ENCODE peak calls at places on chromosomes 12 and 14, in nine cellular contexts. C is astrocyte, L is GM23248, R is GM23338, Z is hepatocyte, U is IMR-90, G is HCT116, W is Karpas-422, N is mesenchymal stem cell. F is an unnamed sample.
A peak's percentile ranks its signal among the peaks of the same experiment; 100 is the strongest.

GRCh38 chr14:26622611-26623010 is 24.8 kb upstream of the NOVA1 start:
- DNase-seq in C (no peak), L (no peak), R (no peak), Z (no peak), U (no peak), G (no peak), W (no peak), N (no peak), F (no peak)

GRCh38 chr12:109098142-109098652 is 800 bp downstream of the UNG start:
- DNase-seq in C (peak; percentile 50), L (peak; percentile 84), R (no peak), Z (peak; percentile 84), U (peak; percentile 60), G (no peak), W (peak; percentile 71), N (peak; percentile 81), F (no peak)

GRCh38 chr12:75738486-75738885 is 227.1 kb upstream of the KRR1 start:
- DNase-seq in C (peak; percentile 75), L (peak; percentile 51), R (no peak), Z (no peak), U (peak; percentile 42), G (no peak), W (peak; percentile 51), N (peak; percentile 62), F (no peak)

GRCh38 chr12:56160160-56160763 is 2.1 kb downstream of the MYL6 start:
- DNase-seq in C (no peak), L (peak; percentile 71), R (peak; percentile 59), Z (no peak), U (peak; percentile 35), G (no peak), W (no peak), N (peak; percentile 43), F (no peak)

GRCh38 chr12:130128764-130129735 is 33.2 kb upstream of the FZD10 start:
- DNase-seq in C (no peak), L (no peak), R (no peak), Z (no peak), U (no peak), G (no peak), W (no peak), N (no peak), F (no peak)

GRCh38 chr14:104636131-104636530 is 31.6 kb upstream of the TMEM179 start:
- DNase-seq in C (no peak), L (no peak), R (no peak), Z (no peak), U (no peak), G (no peak), W (no peak), N (no peak), F (no peak)

GRCh38 chr14:98119739-98120138 is 1152.3 kb downstream of the BCL11B start:
- DNase-seq in C (no peak), L (no peak), R (no peak), Z (no peak), U (no peak), G (no peak), W (no peak), N (no peak), F (no peak)

GRCh38 chr12:55652352-55652751 is 15.7 kb downstream of the OR10P1 start:
- DNase-seq in C (no peak), L (no peak), R (no peak), Z (no peak), U (no peak), G (no peak), W (no peak), N (no peak), F (no peak)

DNA sequence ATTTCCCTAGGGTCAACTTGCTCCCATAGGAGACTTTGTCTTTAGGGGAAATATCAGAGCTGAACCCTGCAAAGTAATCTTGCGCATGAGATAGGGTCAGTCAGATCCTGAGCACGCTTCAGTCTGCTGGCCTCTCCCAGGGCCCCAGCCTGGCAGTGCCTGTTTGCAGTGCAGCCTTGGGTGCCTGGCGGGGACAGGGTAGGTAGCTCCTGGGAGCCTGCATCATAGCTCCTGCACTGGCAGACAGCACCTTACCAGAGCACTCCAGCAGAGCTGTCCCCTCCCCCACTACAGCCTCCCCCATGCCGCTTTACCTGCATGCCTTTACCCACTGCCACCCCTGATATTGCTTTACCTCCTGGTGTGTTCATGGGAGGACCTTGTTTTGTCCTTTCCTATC is 237.3 kb downstream of the CCDC59 start:
- DNase-seq in C (no peak), L (no peak), R (no peak), Z (no peak), U (no peak), G (no peak), W (no peak), N (no peak), F (no peak)
- H2AFZ ChIP-seq in C (no peak overlapping the region), L (no peak overlapping the region), R (no peak overlapping the region), Z (no peak overlapping the region), U (no peak overlapping the region), G (no peak overlapping the region), W (no peak overlapping the region), N (no peak overlapping the region), F (no peak overlapping the region)

DNA sequence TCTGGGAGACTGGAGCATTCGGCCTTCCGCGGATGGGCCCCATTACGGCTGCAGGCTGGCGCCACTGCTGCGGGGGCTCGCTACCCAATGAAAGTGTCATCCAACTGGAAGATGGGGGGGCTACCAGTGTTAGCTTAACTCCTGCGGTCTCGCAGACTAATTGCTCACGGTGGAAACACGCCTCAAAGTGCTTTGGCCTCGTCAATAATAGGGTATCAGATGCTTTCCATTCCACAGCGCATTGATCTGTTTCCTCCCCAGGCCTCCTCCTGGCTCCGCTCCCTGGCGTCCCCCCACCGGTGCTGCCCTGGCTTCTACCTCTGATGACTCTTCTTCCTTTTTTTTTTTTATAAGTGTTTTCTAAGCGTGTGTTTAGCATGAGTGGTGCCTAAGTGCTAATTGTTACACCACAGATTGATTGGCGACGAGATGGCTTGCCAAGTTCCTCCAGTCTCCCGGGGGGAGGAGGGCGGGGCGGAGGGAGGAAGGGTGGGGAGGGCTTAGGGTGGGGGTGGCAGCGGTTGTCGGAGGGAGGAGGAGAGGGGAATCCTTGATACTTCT is 678.2 kb downstream of the MED13L start:
- DNase-seq in C (peak; percentile 62), L (peak; percentile 44), R (peak; percentile 47), Z (no peak), U (no peak), G (no peak), W (no peak), N (peak; percentile 1), F (peak; percentile 50)
- H2AFZ ChIP-seq in C (peak overlapping the region; percentile 80), L (peak overlapping the region; percentile 75), R (peak overlapping the region; percentile 78), Z (no peak overlapping the region), U (peak overlapping the region; percentile 58), G (no peak overlapping the region), W (no peak overlapping the region), N (no peak overlapping the region), F (no peak overlapping the region)

DNA sequence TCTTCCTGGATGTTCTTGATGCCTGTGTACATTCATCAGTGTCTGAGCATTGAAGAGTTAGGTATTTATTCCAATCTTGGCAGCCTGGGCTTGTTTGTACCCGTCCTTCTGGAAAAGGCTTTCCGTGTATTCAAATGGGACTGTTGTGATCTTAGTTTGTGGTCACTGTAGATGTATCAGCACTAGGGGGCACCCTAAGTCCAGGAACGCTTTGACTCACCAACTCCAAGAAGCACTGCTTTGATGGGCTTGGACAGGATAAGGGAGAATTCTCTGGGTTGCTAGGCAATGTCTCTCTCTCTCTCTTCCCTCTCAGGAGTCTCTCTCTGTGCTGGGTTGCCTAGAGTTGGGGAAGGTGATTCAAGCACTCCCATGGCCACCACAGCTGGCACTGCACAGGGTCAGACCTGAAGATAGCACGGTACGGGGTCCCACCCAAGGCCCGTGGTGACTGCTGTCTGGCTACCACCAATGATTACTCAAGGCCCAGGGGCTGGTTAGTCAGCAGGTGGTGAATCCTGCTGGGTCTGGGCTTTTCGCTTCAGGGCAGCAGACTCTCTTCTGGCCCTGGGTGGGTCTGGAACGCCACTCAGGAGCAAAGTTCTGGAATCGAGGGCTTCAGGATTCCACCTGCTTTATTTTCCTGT is 211.1 kb upstream of the RGS6 start:
- DNase-seq in C (peak; percentile 71), L (peak; percentile 87), R (peak; percentile 84), Z (peak; percentile 63), U (peak; percentile 85), G (peak; percentile 57), W (peak; percentile 83), N (peak; percentile 78), F (peak; percentile 78)
- H2AFZ ChIP-seq in C (no peak overlapping the region), L (no peak overlapping the region), R (no peak overlapping the region), Z (no peak overlapping the region), U (no peak overlapping the region), G (no peak overlapping the region), W (no peak overlapping the region), N (no peak overlapping the region), F (no peak overlapping the region)

DNA sequence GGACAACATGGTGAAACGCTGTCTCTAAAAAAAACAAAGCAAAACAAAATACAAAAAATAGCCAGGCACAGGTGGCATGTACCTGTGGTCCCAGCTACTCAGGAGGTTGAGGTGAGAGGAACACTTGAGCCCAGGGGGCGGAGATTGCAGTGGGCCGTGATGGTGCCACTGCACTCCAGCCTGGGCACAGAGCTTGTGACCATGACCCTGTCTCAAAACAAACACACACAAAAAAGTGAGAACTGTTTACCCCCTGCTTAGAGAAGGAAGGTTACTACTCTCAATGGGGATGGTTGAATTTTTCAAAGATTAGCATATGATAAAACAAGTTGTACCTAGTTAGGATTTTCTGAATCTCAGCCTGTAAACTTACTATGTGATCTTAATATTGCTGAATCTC is 68.0 kb downstream of the ZFP36L1 start:
- DNase-seq in C (no peak), L (no peak), R (no peak), Z (no peak), U (no peak), G (no peak), W (no peak), N (no peak), F (no peak)
- H2AFZ ChIP-seq in C (no peak overlapping the region), L (no peak overlapping the region), R (no peak overlapping the region), Z (no peak overlapping the region), U (no peak overlapping the region), G (no peak overlapping the region), W (no peak overlapping the region), N (no peak overlapping the region), F (no peak overlapping the region)

DNA sequence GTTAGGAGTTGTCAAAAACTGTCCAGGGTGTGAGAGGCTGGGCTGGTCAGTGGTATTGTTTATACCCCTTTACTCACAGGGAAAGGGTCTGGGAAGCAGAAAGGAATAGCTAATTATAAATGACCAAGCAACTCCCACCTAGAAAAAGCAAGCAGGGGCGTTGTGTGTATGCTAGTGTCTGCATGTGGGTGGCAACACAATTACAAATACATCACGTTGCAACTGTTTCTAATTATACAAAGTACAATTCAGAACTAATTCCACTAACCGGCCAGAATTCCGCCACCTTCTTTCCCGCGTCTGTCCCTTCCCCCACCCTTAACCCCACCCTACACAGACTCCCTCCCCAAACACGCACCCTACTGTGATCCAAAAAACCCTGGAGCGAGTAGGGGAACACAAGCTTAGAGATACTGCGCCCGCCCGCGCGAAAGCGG is 2.2 kb downstream of the DPF3 start:
- DNase-seq in C (no peak), L (no peak), R (no peak), Z (no peak), U (no peak), G (no peak), W (no peak), N (no peak), F (no peak)
- H2AFZ ChIP-seq in C (peak overlapping the region; percentile 75), L (peak overlapping the region; percentile 81), R (no peak overlapping the region), Z (peak overlapping the region; percentile 59), U (peak overlapping the region; percentile 84), G (no peak overlapping the region), W (no peak overlapping the region), N (no peak overlapping the region), F (peak overlapping the region; percentile 31)

GRCh38 chr14:50057331-50057730 is 59.0 kb downstream of the VCPKMT start:
- DNase-seq in C (no peak), L (no peak), R (no peak), Z (no peak), U (no peak), G (no peak), W (no peak), N (no peak), F (no peak)
- H2AFZ ChIP-seq in C (no peak overlapping the region), L (no peak overlapping the region), R (peak overlapping the region; percentile 7), Z (no peak overlapping the region), U (no peak overlapping the region), G (no peak overlapping the region), W (no peak overlapping the region), N (no peak overlapping the region), F (no peak overlapping the region)